ENCODE peak calls at places on chromosomes 2 and 18, in six cellular contexts. X is C1 segment of cervical spinal cord, S is globus pallidus, Y is WERI-Rb-1, I is NCI-H1417, T is GM06990. J is an unnamed sample.

GRCh38 chr2:59389240-59389639 is 1148.1 kb upstream of the FANCL start:
- DNase-seq in X (no peak), S (no peak), Y (peak), I (no peak), T (no peak), J (no peak)

GRCh38 chr2:210007895-210008294 is 5.5 kb downstream of the RPE start:
- DNase-seq in X (no peak), S (no peak), Y (no peak), I (no peak), T (no peak), J (no peak)

GRCh38 chr18:2096581-2096980 is 474.7 kb downstream of the METTL4 start:
- DNase-seq in X (no peak), S (no peak), Y (no peak), I (no peak), T (no peak), J (no peak)

GRCh38 chr2:187642498-187642897 is 88.3 kb upstream of the TFPI start:
- DNase-seq in X (no peak), S (no peak), Y (no peak), I (no peak), T (no peak), J (no peak)

GRCh38 chr2:15790326-15790725 is 150.0 kb upstream of the MYCN start:
- DNase-seq in X (no peak), S (no peak), Y (no peak), I (no peak), T (no peak), J (no peak)

GRCh38 chr2:86747708-86748627 is 27.9 kb downstream of the RMND5A start:
- DNase-seq in X (peak), S (peak), Y (peak), I (no peak), T (no peak), J (no peak)

GRCh38 chr18:62426191-62426488 is 96.7 kb upstream of the ZCCHC2 start:
- DNase-seq in X (no peak), S (no peak), Y (no peak), I (no peak), T (no peak), J (no peak)

GRCh38 chr2:129881786-129882396 is 97.6 kb upstream of the RAB6C start:
- DNase-seq in X (no peak), S (no peak), Y (no peak), I (no peak), T (no peak), J (no peak)

GRCh38 chr18:26543368-26543767 is 5.0 kb downstream of the KCTD1 start:
- DNase-seq in X (no peak), S (no peak), Y (no peak), I (no peak), T (no peak), J (no peak)

GRCh38 chr2:216516730-216517350 is 18.2 kb downstream of the RPL37A start:
- DNase-seq in X (no peak), S (peak), Y (no peak), I (peak), T (no peak), J (no peak)

GRCh38 chr2:201779996-201780673 is 598 bp downstream of the ALS2 start:
- DNase-seq in X (no peak), S (no peak), Y (peak), I (peak), T (no peak), J (no peak)

GRCh38 chr2:195560209-195560907 is 96.7 kb upstream of the SLC39A10 start:
- DNase-seq in X (no peak), S (no peak), Y (no peak), I (no peak), T (no peak), J (no peak)

GRCh38 chr2:202019689-202020450 is 13.8 kb upstream of the FZD7 start:
- DNase-seq in X (no peak), S (no peak), Y (no peak), I (no peak), T (no peak), J (no peak)

GRCh38 chr2:189466656-189467055 is 25.4 kb downstream of the WDR75 start:
- DNase-seq in X (no peak), S (peak), Y (peak), I (peak), T (no peak), J (no peak)

GRCh38 chr18:75827781-75828274 is 400.3 kb upstream of the SMIM21 start:
- DNase-seq in X (no peak), S (no peak), Y (no peak), I (no peak), T (no peak), J (no peak)

GRCh38 chr2:152718909-152719645 is 657 bp downstream of the ARL6IP6 start:
- DNase-seq in X (no peak), S (peak), Y (peak), I (peak), T (no peak), J (peak)

GRCh38 chr2:177633111-177633510 is 240.5 kb downstream of the AGPS start:
- DNase-seq in X (no peak), S (no peak), Y (no peak), I (peak), T (no peak), J (no peak)

GRCh38 chr2:41966431-41966893 is 81.4 kb upstream of the PKDCC start:
- DNase-seq in X (peak), S (peak), Y (no peak), I (no peak), T (no peak), J (no peak)

GRCh38 chr18:56083889-56084288 is 495.9 kb upstream of the TCF4 start:
- DNase-seq in X (no peak), S (no peak), Y (no peak), I (peak), T (no peak), J (no peak)

GRCh38 chr2:223925106-223925505 is 20.0 kb downstream of the WDFY1 start:
- DNase-seq in X (no peak), S (no peak), Y (no peak), I (no peak), T (no peak), J (no peak)

GRCh38 chr2:1806254-1806653 is 61.9 kb upstream of the PXDN start:
- DNase-seq in X (no peak), S (no peak), Y (no peak), I (no peak), T (no peak), J (no peak)

GRCh38 chr2:68449395-68449678 is 17.8 kb downstream of the FBXO48 start:
- DNase-seq in X (no peak), S (no peak), Y (no peak), I (peak), T (no peak), J (no peak)

GRCh38 chr18:54946149-54946581 is 13.1 kb downstream of the CCDC68 start:
- DNase-seq in X (no peak), S (no peak), Y (no peak), I (no peak), T (peak), J (peak)

GRCh38 chr2:36559221-36559942 is 38.6 kb downstream of the FEZ2 start:
- DNase-seq in X (no peak), S (no peak), Y (peak), I (no peak), T (no peak), J (no peak)

GRCh38 chr2:80132284-80132683 is 172.3 kb downstream of the LRRTM1 start:
- DNase-seq in X (no peak), S (no peak), Y (no peak), I (no peak), T (no peak), J (no peak)

GRCh38 chr2:72917138-72917874 is at the start of gene EMX1:
- DNase-seq in X (no peak), S (no peak), Y (peak), I (peak), T (peak), J (no peak)

J was measured in GF-D8.